ENCODE peak calls at places on chromosomes 12 and 14, in nine cellular contexts. One of them, this sample, is unnamed. For H3K4me1, the result is how much of the 10 kb centered on the place peaks cover.

GRCh38 chr12:113232787-113233585 is 11.7 kb downstream of the TPCN1 start:
- DNase-seq in Caco-2: no peak
- DNase-seq in osteoblast: peak
- DNase-seq in K562: no peak
- DNase-seq in Panc1: no peak
- DNase-seq in suprapubic skin: peak
- DNase-seq in CD4-positive, CD25-positive, alpha-beta regulatory T cell: peak
- DNase-seq in thoracic aorta: no peak
- DNase-seq in mucosa of descending colon: no peak
- DNase-seq in this sample: peak

GRCh38 chr12:107570721-107571120 is 114.9 kb upstream of the PWP1 start:
- DNase-seq in osteoblast: no peak
- DNase-seq in Panc1: no peak
- DNase-seq in CD4-positive, CD25-positive, alpha-beta regulatory T cell: no peak
- DNase-seq in mucosa of descending colon: peak
- DNase-seq in thoracic aorta: no peak
- DNase-seq in suprapubic skin: no peak
- DNase-seq in K562: no peak
- DNase-seq in Caco-2: no peak
- DNase-seq in this sample: no peak

GRCh38 chr14:38255408-38255672 is 553 bp downstream of the CLEC14A start:
- DNase-seq in Caco-2: no peak
- DNase-seq in Panc1: no peak
- DNase-seq in CD4-positive, CD25-positive, alpha-beta regulatory T cell: peak
- DNase-seq in mucosa of descending colon: no peak
- DNase-seq in thoracic aorta: no peak
- DNase-seq in suprapubic skin: peak
- DNase-seq in K562: no peak
- DNase-seq in osteoblast: peak
- DNase-seq in this sample: no peak

GRCh38 chr14:100434033-100434601 is 111.0 kb downstream of the SLC25A47 start:
- DNase-seq in Caco-2: no peak
- DNase-seq in thoracic aorta: no peak
- DNase-seq in suprapubic skin: no peak
- DNase-seq in K562: no peak
- DNase-seq in mucosa of descending colon: no peak
- DNase-seq in CD4-positive, CD25-positive, alpha-beta regulatory T cell: no peak
- DNase-seq in Panc1: no peak
- DNase-seq in osteoblast: no peak
- DNase-seq in this sample: no peak

GRCh38 chr14:23024612-23025075 is 10.1 kb downstream of the PSMB5 start:
- DNase-seq in thoracic aorta: no peak
- DNase-seq in suprapubic skin: no peak
- DNase-seq in Panc1: no peak
- DNase-seq in osteoblast: no peak
- DNase-seq in K562: no peak
- DNase-seq in mucosa of descending colon: no peak
- DNase-seq in CD4-positive, CD25-positive, alpha-beta regulatory T cell: no peak
- DNase-seq in Caco-2: no peak
- DNase-seq in this sample: no peak

GRCh38 chr14:71466251-71466650 is 466.0 kb upstream of the RGS6 start:
- DNase-seq in Panc1: no peak
- DNase-seq in CD4-positive, CD25-positive, alpha-beta regulatory T cell: no peak
- DNase-seq in mucosa of descending colon: no peak
- DNase-seq in suprapubic skin: no peak
- DNase-seq in Caco-2: no peak
- DNase-seq in osteoblast: no peak
- DNase-seq in thoracic aorta: no peak
- DNase-seq in K562: no peak
- DNase-seq in this sample: no peak

GRCh38 chr12:100393202-100393601 is 36.3 kb downstream of the SLC17A8 start:
- DNase-seq in suprapubic skin: no peak
- DNase-seq in osteoblast: no peak
- DNase-seq in CD4-positive, CD25-positive, alpha-beta regulatory T cell: no peak
- DNase-seq in Caco-2: no peak
- DNase-seq in K562: no peak
- DNase-seq in thoracic aorta: no peak
- DNase-seq in Panc1: no peak
- DNase-seq in mucosa of descending colon: no peak
- DNase-seq in this sample: no peak

GRCh38 chr12:124759841-124760508 is 103.7 kb downstream of the SCARB1 start:
- DNase-seq in CD4-positive, CD25-positive, alpha-beta regulatory T cell: no peak
- DNase-seq in K562: no peak
- DNase-seq in Caco-2: no peak
- DNase-seq in mucosa of descending colon: no peak
- DNase-seq in suprapubic skin: no peak
- DNase-seq in thoracic aorta: no peak
- DNase-seq in osteoblast: peak
- DNase-seq in Panc1: no peak
- DNase-seq in this sample: no peak

GRCh38 chr12:75960954-75961661 is 70.5 kb downstream of the PHLDA1 start:
- DNase-seq in suprapubic skin: no peak
- DNase-seq in Panc1: no peak
- DNase-seq in K562: no peak
- DNase-seq in mucosa of descending colon: no peak
- DNase-seq in thoracic aorta: no peak
- DNase-seq in osteoblast: no peak
- DNase-seq in Caco-2: no peak
- DNase-seq in CD4-positive, CD25-positive, alpha-beta regulatory T cell: no peak
- DNase-seq in this sample: no peak

GRCh38 chr12:75961878-75962277 is 69.7 kb downstream of the PHLDA1 start:
- DNase-seq in suprapubic skin: no peak
- DNase-seq in CD4-positive, CD25-positive, alpha-beta regulatory T cell: no peak
- DNase-seq in osteoblast: no peak
- DNase-seq in K562: no peak
- DNase-seq in Caco-2: no peak
- DNase-seq in Panc1: no peak
- DNase-seq in thoracic aorta: no peak
- DNase-seq in mucosa of descending colon: no peak
- DNase-seq in this sample: no peak

GRCh38 chr12:75959506-75959905 is 72.1 kb downstream of the PHLDA1 start:
- DNase-seq in mucosa of descending colon: no peak
- DNase-seq in K562: no peak
- DNase-seq in Caco-2: no peak
- DNase-seq in Panc1: no peak
- DNase-seq in CD4-positive, CD25-positive, alpha-beta regulatory T cell: peak
- DNase-seq in suprapubic skin: no peak
- DNase-seq in osteoblast: no peak
- DNase-seq in thoracic aorta: no peak
- DNase-seq in this sample: no peak

GRCh38 chr12:75959060-75959459 is 72.5 kb downstream of the PHLDA1 start:
- DNase-seq in thoracic aorta: no peak
- DNase-seq in osteoblast: no peak
- DNase-seq in Caco-2: no peak
- DNase-seq in Panc1: no peak
- DNase-seq in CD4-positive, CD25-positive, alpha-beta regulatory T cell: no peak
- DNase-seq in K562: no peak
- DNase-seq in suprapubic skin: no peak
- DNase-seq in mucosa of descending colon: no peak
- DNase-seq in this sample: no peak

GRCh38 chr12:75960086-75960910 is 71.3 kb downstream of the PHLDA1 start:
- DNase-seq in osteoblast: no peak
- DNase-seq in mucosa of descending colon: no peak
- DNase-seq in Caco-2: peak
- DNase-seq in CD4-positive, CD25-positive, alpha-beta regulatory T cell: no peak
- DNase-seq in K562: no peak
- DNase-seq in Panc1: no peak
- DNase-seq in thoracic aorta: no peak
- DNase-seq in suprapubic skin: no peak
- DNase-seq in this sample: peak
- H3K4me1 ChIP-seq in osteoblast: under half
- H3K4me1 ChIP-seq in mucosa of descending colon: under half
- H3K4me1 ChIP-seq in Caco-2: half or more
- H3K4me1 ChIP-seq in CD4-positive, CD25-positive, alpha-beta regulatory T cell: under half
- H3K4me1 ChIP-seq in K562: under half
- H3K4me1 ChIP-seq in Panc1: under half
- H3K4me1 ChIP-seq in thoracic aorta: under half
- H3K4me1 ChIP-seq in suprapubic skin: under half
- H3K4me1 ChIP-seq in this sample: under half

GRCh38 chr12:59078027-59078426 is 157.7 kb upstream of the LRIG3 start:
- DNase-seq in K562: no peak
- DNase-seq in suprapubic skin: no peak
- DNase-seq in mucosa of descending colon: no peak
- DNase-seq in Caco-2: no peak
- DNase-seq in thoracic aorta: no peak
- DNase-seq in Panc1: no peak
- DNase-seq in osteoblast: no peak
- DNase-seq in CD4-positive, CD25-positive, alpha-beta regulatory T cell: no peak
- DNase-seq in this sample: no peak

GRCh38 chr12:59076611-59077010 is 156.3 kb upstream of the LRIG3 start:
- DNase-seq in mucosa of descending colon: no peak
- DNase-seq in CD4-positive, CD25-positive, alpha-beta regulatory T cell: no peak
- DNase-seq in Panc1: no peak
- DNase-seq in suprapubic skin: no peak
- DNase-seq in osteoblast: no peak
- DNase-seq in thoracic aorta: no peak
- DNase-seq in K562: no peak
- DNase-seq in Caco-2: no peak
- DNase-seq in this sample: no peak

GRCh38 chr12:59075141-59075540 is 154.8 kb upstream of the LRIG3 start:
- DNase-seq in K562: no peak
- DNase-seq in mucosa of descending colon: no peak
- DNase-seq in suprapubic skin: no peak
- DNase-seq in Panc1: no peak
- DNase-seq in osteoblast: no peak
- DNase-seq in thoracic aorta: no peak
- DNase-seq in Caco-2: no peak
- DNase-seq in CD4-positive, CD25-positive, alpha-beta regulatory T cell: no peak
- DNase-seq in this sample: no peak

GRCh38 chr12:59077153-59077930 is 157.0 kb upstream of the LRIG3 start:
- DNase-seq in CD4-positive, CD25-positive, alpha-beta regulatory T cell: no peak
- DNase-seq in mucosa of descending colon: peak
- DNase-seq in K562: no peak
- DNase-seq in suprapubic skin: no peak
- DNase-seq in osteoblast: no peak
- DNase-seq in Caco-2: no peak
- DNase-seq in thoracic aorta: no peak
- DNase-seq in Panc1: no peak
- DNase-seq in this sample: no peak

GRCh38 chr12:59075968-59076367 is 155.7 kb upstream of the LRIG3 start:
- DNase-seq in thoracic aorta: no peak
- DNase-seq in osteoblast: no peak
- DNase-seq in K562: no peak
- DNase-seq in Panc1: no peak
- DNase-seq in Caco-2: no peak
- DNase-seq in suprapubic skin: no peak
- DNase-seq in CD4-positive, CD25-positive, alpha-beta regulatory T cell: no peak
- DNase-seq in mucosa of descending colon: no peak
- DNase-seq in this sample: no peak
- H3K4me1 ChIP-seq in thoracic aorta: under half
- H3K4me1 ChIP-seq in osteoblast: under half
- H3K4me1 ChIP-seq in K562: under half
- H3K4me1 ChIP-seq in Panc1: under half
- H3K4me1 ChIP-seq in Caco-2: under half
- H3K4me1 ChIP-seq in suprapubic skin: under half
- H3K4me1 ChIP-seq in CD4-positive, CD25-positive, alpha-beta regulatory T cell: under half
- H3K4me1 ChIP-seq in mucosa of descending colon: under half
- H3K4me1 ChIP-seq in this sample: under half

DNA sequence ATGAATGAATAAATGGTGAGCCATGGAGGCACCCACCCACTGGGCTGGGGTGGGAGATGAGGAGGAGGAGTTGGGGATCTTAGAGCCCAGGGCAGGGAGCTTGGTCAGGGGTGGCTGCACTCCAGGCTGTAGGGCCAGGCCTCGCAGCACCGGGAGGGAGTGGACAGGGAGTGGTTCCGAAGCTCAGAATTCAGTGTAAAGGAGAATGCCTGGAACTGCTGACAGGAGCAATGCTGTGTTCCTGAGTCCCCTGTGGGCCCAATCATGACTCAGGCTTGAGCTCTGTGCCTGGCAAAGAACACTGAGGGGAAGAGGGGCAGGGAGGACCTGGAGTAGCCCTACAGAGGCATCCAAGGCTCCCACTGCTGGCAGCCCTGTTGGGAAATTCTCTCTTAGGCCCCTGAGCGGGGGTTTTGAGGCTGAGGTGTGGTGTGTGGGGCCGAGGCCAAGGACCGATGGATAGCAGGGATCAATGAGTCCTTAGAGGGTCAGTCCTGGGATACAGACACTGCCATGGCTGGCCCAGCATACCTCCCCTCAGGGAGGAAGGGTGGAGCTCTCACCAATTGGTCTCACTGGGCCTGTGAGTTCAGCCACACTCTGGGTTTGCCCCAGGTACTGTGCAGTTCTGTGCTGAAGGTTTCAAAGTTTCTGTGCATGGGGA is 9.5 kb upstream of the RABGGTA start:
- DNase-seq in CD4-positive, CD25-positive, alpha-beta regulatory T cell: no peak
- DNase-seq in thoracic aorta: no peak
- DNase-seq in Panc1: no peak
- DNase-seq in Caco-2: no peak
- DNase-seq in mucosa of descending colon: peak
- DNase-seq in osteoblast: peak
- DNase-seq in K562: no peak
- DNase-seq in suprapubic skin: no peak
- DNase-seq in this sample: no peak
- H3K4me1 ChIP-seq in CD4-positive, CD25-positive, alpha-beta regulatory T cell: under half
- H3K4me1 ChIP-seq in thoracic aorta: under half
- H3K4me1 ChIP-seq in Panc1: under half
- H3K4me1 ChIP-seq in Caco-2: under half
- H3K4me1 ChIP-seq in mucosa of descending colon: under half
- H3K4me1 ChIP-seq in osteoblast: under half
- H3K4me1 ChIP-seq in K562: under half
- H3K4me1 ChIP-seq in suprapubic skin: half or more
- H3K4me1 ChIP-seq in this sample: under half

GRCh38 chr14:103723176-103724081 is 7.8 kb downstream of the ZFYVE21 start:
- DNase-seq in K562: no peak
- DNase-seq in Panc1: no peak
- DNase-seq in osteoblast: no peak
- DNase-seq in suprapubic skin: no peak
- DNase-seq in CD4-positive, CD25-positive, alpha-beta regulatory T cell: no peak
- DNase-seq in thoracic aorta: no peak
- DNase-seq in mucosa of descending colon: no peak
- DNase-seq in Caco-2: no peak
- DNase-seq in this sample: no peak
- H3K4me1 ChIP-seq in K562: under half
- H3K4me1 ChIP-seq in Panc1: under half
- H3K4me1 ChIP-seq in osteoblast: under half
- H3K4me1 ChIP-seq in suprapubic skin: half or more
- H3K4me1 ChIP-seq in CD4-positive, CD25-positive, alpha-beta regulatory T cell: under half
- H3K4me1 ChIP-seq in thoracic aorta: under half
- H3K4me1 ChIP-seq in mucosa of descending colon: under half
- H3K4me1 ChIP-seq in Caco-2: under half
- H3K4me1 ChIP-seq in this sample: under half